ENCODE peak calls at places on chromosomes 3 and 15, in eight cellular contexts. U is HCT116, E is DND-41, C is mammary epithelial cell, I is neural progenitor cell, A is PC-3, F is PC-9, P is GM23338. Z is an unnamed sample.

GRCh38 chr3:122621112-122621511 is 43.7 kb downstream of the PARP15 start:
- DNase-seq in P (no peak), F (no peak), U (no peak), E (no peak), C (no peak), A (no peak), I (no peak), Z (no peak)

GRCh38 chr3:49724586-49724985 is 835 bp upstream of the GMPPB start:
- DNase-seq in F (no peak), U (no peak), I (peak), E (peak), A (no peak), C (no peak), P (peak), Z (peak)

GRCh38 chr3:24704496-24704895 is 209.8 kb upstream of the THRB start:
- DNase-seq in U (no peak), P (no peak), C (peak), E (no peak), A (peak), I (no peak), F (peak), Z (no peak)

GRCh38 chr15:90603893-90604292 is 74.2 kb downstream of the CRTC3 start:
- DNase-seq in F (no peak), U (no peak), E (peak), P (peak), I (no peak), A (peak), C (no peak), Z (no peak)

GRCh38 chr3:106379251-106379750 is 510.5 kb upstream of the CBLB start:
- DNase-seq in C (no peak), I (no peak), F (no peak), A (no peak), E (no peak), U (no peak), P (no peak), Z (no peak)

GRCh38 chr3:18234717-18235335 is 190.3 kb downstream of the SATB1 start:
- DNase-seq in P (peak), E (no peak), I (no peak), U (no peak), F (peak), C (peak), A (peak), Z (no peak)

GRCh38 chr3:37751537-37751936 is 110.1 kb upstream of the CTDSPL start:
- DNase-seq in E (no peak), F (no peak), I (no peak), A (no peak), C (no peak), U (no peak), P (no peak), Z (no peak)

GRCh38 chr3:87101873-87102272 is 110.9 kb upstream of the VGLL3 start:
- DNase-seq in U (no peak), P (peak), F (no peak), I (no peak), A (no peak), C (no peak), E (no peak), Z (no peak)

GRCh38 chr15:58361291-58361759 is 70.5 kb upstream of the LIPC start:
- DNase-seq in F (no peak), U (no peak), C (no peak), E (no peak), A (peak), I (no peak), P (no peak), Z (no peak)

GRCh38 chr3:127365383-127365782 is 77.5 kb upstream of the PRR20G start:
- DNase-seq in U (no peak), P (no peak), I (no peak), E (no peak), F (no peak), C (peak), A (no peak), Z (no peak)

GRCh38 chr3:109532257-109533216 is 195.2 kb upstream of the DPPA4 start:
- DNase-seq in C (peak), E (peak), P (peak), U (peak), I (peak), F (peak), A (peak), Z (peak)

GRCh38 chr15:43277901-43278300 is 11.2 kb upstream of the TGM5 start:
- DNase-seq in I (no peak), F (no peak), P (no peak), C (no peak), U (no peak), A (no peak), E (no peak), Z (no peak)

GRCh38 chr15:43275736-43276562 is 9.2 kb upstream of the TGM5 start:
- DNase-seq in F (no peak), E (no peak), C (peak), P (no peak), A (no peak), I (no peak), U (no peak), Z (no peak)

GRCh38 chr15:43278869-43279268 is 12.1 kb upstream of the TGM5 start:
- DNase-seq in U (no peak), I (no peak), C (no peak), A (no peak), P (no peak), F (no peak), E (no peak), Z (no peak)

GRCh38 chr15:43276563-43277200 is 10.0 kb upstream of the TGM5 start:
- DNase-seq in I (no peak), E (no peak), C (no peak), A (no peak), U (no peak), F (no peak), P (no peak), Z (no peak)

DNA sequence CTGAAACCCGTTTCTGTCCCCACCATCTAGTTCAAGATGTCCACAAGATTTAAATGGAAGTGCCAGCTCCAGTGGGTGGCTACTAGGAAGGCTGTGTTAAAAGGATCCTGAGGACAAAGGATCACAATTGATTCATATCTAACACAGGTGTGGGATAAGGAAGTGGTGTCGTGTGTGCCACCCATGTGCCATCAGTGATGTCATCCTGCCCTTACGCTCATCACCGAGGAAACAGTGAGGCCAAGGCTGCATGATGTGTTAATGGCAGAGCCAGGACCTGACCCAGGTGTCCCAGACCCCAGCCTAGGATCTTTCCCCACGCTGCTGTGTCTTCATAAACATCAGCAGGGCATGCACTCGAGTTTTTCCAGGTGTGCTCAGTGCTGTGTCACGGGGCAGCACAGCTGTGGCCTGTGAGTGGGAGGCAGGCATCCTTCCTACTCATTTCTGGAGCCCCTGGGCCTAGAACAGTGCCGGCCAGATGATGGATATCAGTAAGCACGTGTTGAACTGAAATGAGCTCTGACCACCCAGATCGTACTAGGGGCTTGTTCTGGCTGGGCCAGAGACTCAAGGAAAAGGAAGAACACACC is 10.6 kb upstream of the TGM5 start:
- DNase-seq in P (no peak), A (no peak), I (no peak), C (no peak), E (no peak), U (no peak), F (no peak), Z (no peak)
- TF ChIP-seq EZH2 in P (no peak), A (no peak), I (no peak), C (no peak), E (no peak), U (no peak), F (no peak), Z (no peak)

GRCh38 chr3:16820485-16820884 is 64.3 kb upstream of the PLCL2 start:
- DNase-seq in E (no peak), P (no peak), F (no peak), C (no peak), U (no peak), I (no peak), A (peak), Z (no peak)
- TF ChIP-seq CTCF in E (no peak), P (no peak), F (no peak), C (no peak), U (no peak), I (no peak), A (peak), Z (no peak)

GRCh38 chr3:128994173-128994512 is 267 bp upstream of the CFAP92 start:
- DNase-seq in U (no peak), C (no peak), A (no peak), P (no peak), I (no peak), F (no peak), E (no peak), Z (no peak)

GRCh38 chr3:128995737-128996136 is 1.9 kb upstream of the CFAP92 start:
- DNase-seq in E (no peak), I (peak), A (no peak), F (no peak), U (no peak), C (no peak), P (no peak), Z (no peak)

GRCh38 chr3:128994581-128995161 is 795 bp upstream of the CFAP92 start:
- DNase-seq in I (no peak), C (no peak), P (no peak), U (no peak), A (no peak), F (no peak), E (no peak), Z (no peak)

GRCh38 chr3:128992926-128993460 is 883 bp downstream of the CFAP92 start:
- DNase-seq in F (no peak), E (no peak), I (no peak), P (peak), U (no peak), A (no peak), C (peak), Z (no peak)

DNA sequence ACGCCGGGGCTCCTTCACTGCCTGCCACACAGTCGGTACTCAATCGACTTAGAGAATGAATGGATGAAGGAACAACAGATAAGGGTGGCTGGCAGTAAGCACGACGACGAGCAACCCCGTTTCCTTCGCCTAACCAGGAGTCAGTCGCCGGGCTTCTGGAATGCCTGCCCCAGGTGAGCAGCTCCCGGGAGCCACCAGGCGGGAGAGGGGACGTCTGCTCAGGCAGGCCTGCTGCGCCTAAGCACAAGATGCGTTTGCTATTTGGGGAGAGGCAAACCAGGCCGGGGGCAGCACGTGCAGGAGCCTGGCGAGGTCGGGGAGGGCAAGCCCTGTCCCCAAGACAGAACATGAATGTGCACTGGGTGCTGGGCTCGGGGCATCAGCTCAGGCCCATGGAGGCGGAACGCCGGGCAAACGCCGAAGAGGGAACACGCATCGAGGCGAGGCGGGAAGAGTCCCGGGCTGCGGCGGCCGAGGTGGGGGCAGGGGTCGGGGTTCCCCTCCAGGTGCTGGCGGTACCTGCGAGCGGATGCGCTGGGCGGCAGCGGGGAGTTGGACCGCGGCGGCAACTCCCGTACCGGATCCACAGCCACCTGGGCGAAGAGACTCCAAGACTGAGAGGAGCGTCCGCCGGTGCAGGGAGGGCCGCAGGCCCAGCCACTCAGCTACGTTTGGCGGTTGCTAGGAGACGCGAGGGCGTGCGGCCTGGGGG is at the start of gene CFAP92:
- DNase-seq in F (peak), U (peak), I (peak), E (peak), C (peak), P (peak), A (peak), Z (peak)
- H3K27ac ChIP-seq in F (no peak), U (no peak), I (no peak), E (peak), C (peak), P (no peak), A (no peak), Z (peak)

GRCh38 chr3:168155207-168155785 is 59.6 kb upstream of the GOLIM4 start:
- DNase-seq in I (no peak), F (no peak), A (no peak), P (no peak), C (no peak), U (no peak), E (no peak), Z (no peak)

GRCh38 chr3:168159473-168159872 is 63.7 kb upstream of the GOLIM4 start:
- DNase-seq in F (no peak), E (no peak), A (no peak), I (no peak), C (no peak), U (no peak), P (no peak), Z (no peak)

GRCh38 chr3:168157903-168158302 is 62.2 kb upstream of the GOLIM4 start:
- DNase-seq in E (no peak), P (no peak), C (no peak), F (no peak), U (no peak), I (no peak), A (no peak), Z (no peak)

GRCh38 chr3:168156479-168156878 is 60.8 kb upstream of the GOLIM4 start:
- DNase-seq in I (no peak), E (no peak), A (no peak), P (no peak), F (no peak), C (no peak), U (no peak), Z (no peak)

DNA sequence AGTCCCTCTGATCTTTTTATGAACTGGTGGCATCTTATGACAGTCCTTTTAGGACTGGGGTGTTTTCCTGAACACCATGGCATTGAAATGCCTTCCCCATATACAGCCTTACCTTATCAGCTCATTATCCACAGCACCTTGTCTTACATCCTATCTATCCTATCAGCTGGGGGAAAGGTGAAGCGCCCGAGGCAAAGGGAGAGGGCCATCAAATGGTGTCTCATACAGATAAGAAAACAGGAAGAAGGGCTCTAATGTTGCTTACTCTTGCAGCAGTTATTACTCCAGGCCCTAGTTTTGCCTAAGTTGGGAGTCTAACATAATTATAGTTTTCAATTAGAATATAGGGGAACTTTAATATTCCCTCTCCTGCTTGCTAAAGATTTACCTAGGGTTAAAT is 61.6 kb upstream of the GOLIM4 start:
- DNase-seq in C (no peak), A (no peak), E (no peak), F (no peak), I (no peak), U (no peak), P (no peak), Z (no peak)
- TF ChIP-seq EZH2 in C (no peak), A (no peak), E (no peak), F (no peak), I (no peak), U (no peak), P (no peak), Z (no peak)

DNA sequence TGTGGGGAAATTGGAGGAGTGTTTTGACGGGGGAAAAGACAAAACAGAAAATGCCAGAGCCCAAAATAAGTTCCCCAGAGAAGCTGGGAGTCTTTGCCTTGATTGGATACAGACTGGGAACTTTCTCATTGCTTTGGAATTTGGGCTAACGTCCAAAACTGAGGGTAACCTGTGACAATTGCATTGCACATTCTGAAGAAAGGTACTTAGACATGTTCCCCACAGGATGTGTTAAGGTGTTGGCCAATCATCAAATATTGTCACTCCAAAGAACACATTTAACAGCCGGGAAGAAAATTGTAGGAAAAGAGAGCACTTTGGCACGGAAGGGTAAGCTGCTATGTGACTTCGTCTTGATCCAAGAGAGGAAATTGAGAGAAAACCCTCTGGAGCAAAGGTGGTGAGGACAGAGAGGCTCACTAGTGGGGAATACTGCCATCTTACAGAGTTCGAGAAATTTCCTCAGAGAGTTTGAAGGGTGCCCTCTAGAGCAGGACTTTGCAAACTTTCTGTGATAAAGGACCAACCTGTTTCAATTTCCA is 619.5 kb upstream of the TBL1XR1 start:
- DNase-seq in C (peak), U (peak), E (no peak), P (no peak), F (peak), A (peak), I (no peak), Z (peak)
- TF ChIP-seq CTCF in C (no peak), U (peak), E (peak), P (no peak), F (peak), A (peak), I (no peak), Z (peak)

GRCh38 chr3:53544357-53544756 is 49.9 kb downstream of the CACNA1D start:
- DNase-seq in E (no peak), I (no peak), C (peak), A (no peak), U (no peak), F (no peak), P (no peak), Z (no peak)
- H3K27ac ChIP-seq in E (no peak), I (no peak), C (no peak), A (no peak), U (no peak), F (no peak), P (no peak), Z (no peak)

DNA sequence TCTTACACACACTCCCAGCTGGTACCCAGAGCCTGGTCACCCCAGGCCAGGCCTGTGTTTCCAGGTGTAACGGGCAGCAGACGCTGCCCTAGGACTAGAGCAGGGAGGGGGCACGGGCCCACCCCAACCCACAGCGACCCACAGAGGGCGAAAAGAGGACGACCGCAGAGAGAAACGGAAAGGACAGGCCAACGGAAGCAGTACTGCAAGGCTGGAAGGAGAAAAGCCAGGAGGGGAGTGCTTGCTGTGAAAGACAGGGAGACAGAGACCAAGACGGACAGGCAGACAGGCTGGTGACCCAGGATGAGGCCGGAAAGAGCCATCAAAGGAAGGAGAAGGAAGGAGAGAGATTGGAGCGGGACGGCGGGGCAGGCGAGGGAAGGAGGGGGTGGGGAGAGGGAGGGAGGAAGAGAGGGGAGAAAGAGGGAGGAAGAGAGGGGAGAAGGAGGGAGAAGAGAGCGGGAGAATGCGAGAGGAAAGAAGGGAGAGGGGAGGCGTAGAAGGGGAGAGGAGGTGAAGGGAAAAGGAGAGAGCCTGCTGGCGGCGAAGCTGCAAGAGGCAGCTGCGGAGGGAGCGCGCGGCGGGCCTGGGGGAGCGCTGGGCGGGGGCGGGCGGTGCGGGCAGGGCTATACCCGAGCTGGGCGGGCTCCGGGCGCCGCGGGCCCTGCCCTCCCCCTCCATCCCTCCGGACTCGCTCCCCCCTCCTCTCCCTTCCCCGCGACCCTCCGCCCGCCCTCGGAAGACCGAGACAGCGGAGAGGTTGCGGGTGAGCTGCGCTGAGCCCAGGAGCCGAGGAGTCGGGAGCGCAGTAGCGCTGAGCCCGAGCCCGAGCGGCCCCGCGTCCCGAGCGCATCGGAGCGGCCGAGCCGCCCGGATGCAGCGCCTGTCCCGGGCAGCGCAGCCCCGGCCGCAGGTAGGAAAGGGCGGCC is at the start of gene SLC6A1:
- DNase-seq in I (peak), U (no peak), E (no peak), A (no peak), P (peak), C (no peak), F (no peak), Z (no peak)
- TF ChIP-seq EZH2 in I (no peak), U (no peak), E (no peak), A (no peak), P (no peak), C (peak), F (no peak), Z (no peak)

DNA sequence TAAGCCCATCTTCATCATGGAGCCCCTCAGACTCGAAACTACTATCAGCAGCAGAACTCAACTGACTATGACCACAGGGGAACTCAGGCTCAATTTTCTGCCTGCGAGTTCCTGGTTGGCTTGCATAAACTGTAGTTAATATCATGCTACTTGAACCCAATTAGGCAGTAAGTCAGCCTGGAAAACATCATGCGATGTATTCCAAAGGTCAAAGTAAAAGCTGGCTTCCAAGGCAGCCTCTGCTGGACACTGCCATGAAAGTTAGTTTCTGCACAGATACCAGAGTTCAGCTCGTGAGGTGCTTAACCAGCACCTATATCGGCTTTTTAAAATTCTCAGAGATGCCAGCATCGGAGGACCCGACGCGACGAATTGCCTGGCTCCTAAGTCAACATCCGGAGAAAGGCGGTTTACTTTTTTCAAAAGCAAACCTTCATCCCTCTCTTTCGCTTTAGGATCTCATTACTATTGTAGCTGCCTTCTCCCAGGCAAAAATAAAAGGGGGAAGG is 3.8 kb downstream of the ANP32A start:
- DNase-seq in P (no peak), A (peak), F (no peak), U (no peak), E (no peak), C (no peak), I (no peak), Z (no peak)
- TF ChIP-seq CTCF in P (no peak), A (no peak), F (no peak), U (no peak), E (no peak), C (no peak), I (no peak), Z (no peak)

Z was measured in MM.1S.